ENCODE peak calls at places on chromosomes 11 and 22, in six cellular contexts. V, C, J, M, R and E are unnamed samples.

GRCh38 chr11:9530020-9530628 is 43.3 kb upstream of the WEE1 start:
- DNase-seq in V (no peak), C (peak; percentile 48), J (no peak), M (no peak), R (no peak), E (no peak)

GRCh38 chr11:44561275-44561781 is 4.1 kb upstream of the CD82 start:
- DNase-seq in V (no peak), C (no peak), J (no peak), M (no peak), R (no peak), E (no peak)

GRCh38 chr11:69213315-69213714 is 57.6 kb downstream of the SMIM38 start:
- DNase-seq in V (no peak), C (no peak), J (no peak), M (no peak), R (no peak), E (no peak)

GRCh38 chr11:128373011-128373410 is 214.3 kb downstream of the ETS1 start:
- DNase-seq in V (no peak), C (no peak), J (no peak), M (no peak), R (no peak), E (no peak)

GRCh38 chr22:29722151-29722550 is 2.3 kb downstream of the CABP7 start:
- DNase-seq in V (no peak), C (no peak), J (no peak), M (no peak), R (no peak), E (no peak)

GRCh38 chr11:124536520-124536919 is 6.9 kb downstream of the OR8B12 start:
- DNase-seq in V (no peak), C (peak; percentile 8), J (no peak), M (peak; percentile 32), R (peak; percentile 11), E (no peak)

GRCh38 chr11:80943226-80943625 is 1502.4 kb upstream of the TENM4 start:
- DNase-seq in V (no peak), C (no peak), J (no peak), M (no peak), R (no peak), E (no peak)

GRCh38 chr11:122235615-122236014 is 119.6 kb upstream of the BLID start:
- DNase-seq in V (no peak), C (no peak), J (no peak), M (no peak), R (no peak), E (no peak)

GRCh38 chr11:69912161-69912910 is 93.1 kb upstream of the FGF3 start:
- DNase-seq in V (no peak), C (no peak), J (peak; percentile 72), M (no peak), R (peak; percentile 5), E (peak; percentile 58)

GRCh38 chr11:133271206-133271605 is 261.1 kb downstream of the OPCML start:
- DNase-seq in V (no peak), C (no peak), J (no peak), M (no peak), R (no peak), E (no peak)

GRCh38 chr11:19905280-19905853 is 192.7 kb downstream of the NAV2 start:
- DNase-seq in V (peak; percentile 63), C (peak; percentile 61), J (no peak), M (peak; percentile 23), R (no peak), E (no peak)

GRCh38 chr11:2512431-2513407 is 67.9 kb downstream of the KCNQ1 start:
- DNase-seq in V (no peak), C (peak; percentile 10), J (peak; percentile 49), M (no peak), R (peak; percentile 5), E (peak; percentile 54)

GRCh38 chr11:6437993-6438392 is 2.8 kb downstream of the HPX start:
- DNase-seq in V (no peak), C (no peak), J (no peak), M (no peak), R (no peak), E (no peak)

GRCh38 chr22:28883917-28884753 is 763 bp downstream of the ZNRF3 start:
- DNase-seq in V (peak; percentile 27), C (peak; percentile 17), J (peak; percentile 91), M (peak; percentile 12), R (peak; percentile 42), E (peak; percentile 72)

GRCh38 chr11:32839308-32839707 is 9.6 kb downstream of the PRRG4 start:
- DNase-seq in V (no peak), C (no peak), J (no peak), M (no peak), R (no peak), E (no peak)

GRCh38 chr11:94717667-94718066 is 50.5 kb upstream of the AMOTL1 start:
- DNase-seq in V (no peak), C (no peak), J (no peak), M (no peak), R (no peak), E (no peak)

GRCh38 chr11:78290293-78291176 is 101.8 kb downstream of the USP35 start:
- DNase-seq in V (no peak), C (peak; percentile 60), J (no peak), M (no peak), R (no peak), E (no peak)

GRCh38 chr11:77542296-77542695 is 47.5 kb upstream of the AQP11 start:
- DNase-seq in V (no peak), C (no peak), J (no peak), M (no peak), R (no peak), E (no peak)

GRCh38 chr11:20013346-20014066 is 146.8 kb downstream of the DBX1 start:
- DNase-seq in V (peak; percentile 41), C (peak; percentile 25), J (no peak), M (no peak), R (no peak), E (no peak)

GRCh38 chr11:116927163-116927772 is 89.8 kb upstream of the APOA1 start:
- DNase-seq in V (peak; percentile 16), C (no peak), J (no peak), M (no peak), R (peak; percentile 34), E (no peak)

GRCh38 chr11:120343429-120343828 is 7.2 kb downstream of the ARHGEF12 start:
- DNase-seq in V (no peak), C (no peak), J (no peak), M (no peak), R (no peak), E (no peak)

GRCh38 chr11:100691886-100692285 is 4.8 kb downstream of the ARHGAP42 start:
- DNase-seq in V (no peak), C (no peak), J (no peak), M (no peak), R (no peak), E (no peak)

GRCh38 chr22:38305481-38306448 is 11.5 kb downstream of the CSNK1E start:
- DNase-seq in V (peak; percentile 67), C (peak; percentile 32), J (no peak), M (no peak), R (peak; percentile 64), E (no peak)

GRCh38 chr11:13277719-13278619 is at the start of gene BMAL1:
- DNase-seq in V (no peak), C (no peak), J (peak; percentile 93), M (no peak), R (peak; percentile 69), E (peak; percentile 85)

GRCh38 chr22:19120829-19121630 is 1.2 kb downstream of the DGCR2 start:
- DNase-seq in V (no peak), C (peak; percentile 77), J (peak; percentile 88), M (peak; percentile 27), R (peak; percentile 80), E (no peak)

DNA sequence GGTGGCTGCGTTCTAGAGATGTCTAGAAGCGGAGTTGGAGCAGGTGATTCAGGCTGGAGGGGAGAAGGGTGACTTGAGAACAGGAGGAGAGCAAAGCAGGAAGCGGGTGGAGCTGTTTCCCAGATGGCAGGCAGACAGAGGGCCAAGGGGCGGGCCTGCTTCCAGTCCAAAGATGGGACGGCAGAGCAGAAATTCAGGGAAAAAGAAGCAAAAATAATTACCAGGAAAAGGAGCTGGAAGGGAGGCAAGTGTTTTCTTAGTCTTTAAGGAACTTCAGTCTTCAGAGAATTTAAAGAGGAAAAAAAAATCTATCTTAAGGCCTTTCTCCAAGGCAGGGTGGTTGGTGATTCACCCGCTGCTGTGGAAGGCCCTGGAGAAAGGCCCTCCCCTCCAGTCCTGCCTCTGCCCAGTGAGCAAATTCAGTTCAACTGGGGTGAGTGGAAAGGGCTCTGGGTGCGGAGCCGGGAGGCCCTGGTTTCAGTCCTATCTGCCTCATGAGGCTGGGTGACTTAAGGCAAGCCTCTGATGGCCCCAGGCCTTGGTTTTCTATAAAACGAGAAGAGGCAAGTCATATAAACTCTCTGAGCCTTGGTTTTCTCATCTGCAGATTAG is 4.5 kb upstream of the CREB3L1 start:
- DNase-seq in V (peak; percentile 43), C (peak; percentile 46), J (no peak), M (no peak), R (peak; percentile 74), E (no peak)
- H3K4me1 ChIP-seq in V (peaks cover 10% of the 10 kb centered on the region), C (peaks cover 32% of the 10 kb centered on the region), J (peaks cover 27% of the 10 kb centered on the region), M (peaks cover 23% of the 10 kb centered on the region), R (peaks cover 62% of the 10 kb centered on the region), E (peaks cover 46% of the 10 kb centered on the region)

DNA sequence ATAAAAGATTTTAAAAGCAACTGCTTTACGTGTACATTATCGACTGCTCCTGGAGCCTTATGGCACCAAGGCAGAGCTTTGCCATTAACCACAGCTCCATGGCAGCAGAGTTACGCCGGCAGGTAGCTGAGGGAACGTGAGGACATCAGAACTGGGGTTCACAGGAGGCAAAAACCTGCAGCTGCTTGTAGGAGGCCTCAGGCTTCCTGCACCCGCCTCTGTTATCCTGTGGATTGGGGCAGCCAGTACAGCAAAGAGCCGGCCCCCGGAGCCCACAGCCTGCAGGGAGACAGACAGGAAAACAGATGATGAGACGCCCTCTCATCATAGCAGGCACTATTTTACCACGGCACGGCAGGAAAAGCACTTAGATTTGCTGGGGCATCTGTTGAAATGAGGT is 870.2 kb downstream of the TBC1D22A start:
- DNase-seq in V (no peak), C (no peak), J (no peak), M (no peak), R (no peak), E (no peak)
- H3K9me3 ChIP-seq in V (peaks cover 6% of the 10 kb centered on the region), C (peaks cover 4% of the 10 kb centered on the region), J (no peaks in the 10 kb centered on the region), M (peaks cover 8% of the 10 kb centered on the region), R (no peaks in the 10 kb centered on the region), E (no peaks in the 10 kb centered on the region)

DNA sequence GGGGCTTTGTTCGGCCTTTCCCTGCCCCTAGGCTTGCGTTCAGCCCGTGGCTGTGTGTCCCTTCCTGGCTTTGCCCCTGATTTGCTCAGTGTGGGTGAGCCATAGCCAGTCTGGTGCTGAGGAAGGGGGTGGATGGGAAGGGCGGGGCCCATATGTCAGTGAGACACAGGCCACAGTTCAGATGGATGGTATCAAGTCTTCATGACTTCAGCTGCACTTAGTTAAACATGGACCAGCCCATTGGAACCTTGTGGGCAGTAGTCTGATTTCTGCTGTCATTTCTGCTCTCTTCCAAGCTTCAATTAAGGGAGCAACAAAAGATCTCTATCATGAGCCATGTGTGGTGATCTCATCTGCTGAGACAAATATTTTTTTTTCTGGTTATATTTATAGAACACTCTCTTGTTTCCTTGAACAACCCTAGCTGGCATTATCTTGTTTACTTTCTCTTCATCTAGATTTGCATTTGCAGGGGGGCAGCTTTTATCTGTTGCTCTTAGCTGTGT is 21.6 kb upstream of the PEX26 start:
- DNase-seq in V (peak; percentile 41), C (no peak), J (no peak), M (no peak), R (peak; percentile 57), E (no peak)
- TF ChIP-seq POLR2AphosphoS5 in V (no peak), C (no peak), J (peak; percentile 15), M (no peak), R (no peak), E (no peak)

DNA sequence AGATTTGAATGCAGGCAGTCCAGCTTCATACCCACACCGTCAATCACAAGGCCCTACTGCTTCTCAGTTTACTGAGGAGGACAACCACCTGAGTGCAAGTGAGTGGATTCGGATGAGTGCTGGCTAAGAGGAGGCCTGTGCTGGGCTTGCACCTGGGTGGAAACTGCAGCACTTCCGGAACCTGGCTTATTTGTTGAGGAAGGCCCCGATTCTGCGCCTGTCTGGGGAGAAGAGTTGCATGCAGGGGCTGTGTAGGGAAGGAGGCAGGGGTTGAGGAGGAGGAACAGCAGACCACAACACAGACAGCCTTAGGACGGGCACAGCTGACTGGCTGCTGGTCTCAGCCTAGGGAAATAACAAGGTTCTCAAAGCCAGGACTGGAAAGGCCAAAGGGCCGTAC is 20.8 kb downstream of the ABTB2 start:
- DNase-seq in V (no peak), C (no peak), J (no peak), M (no peak), R (no peak), E (no peak)
- H3K4me1 ChIP-seq in V (no peaks in the 10 kb centered on the region), C (no peaks in the 10 kb centered on the region), J (no peaks in the 10 kb centered on the region), M (peaks cover 14% of the 10 kb centered on the region), R (peaks cover 5% of the 10 kb centered on the region), E (peaks cover 7% of the 10 kb centered on the region)